ENCODE peak calls at places on chromosome 17, in eight cellular contexts. G is activated effector memory CD4-positive, alpha-beta T cell treated with anti-CD3 and anti-CD28 coated beads, Interleukin-2, amount 50 U/mL, for 16 hours; O is Calu3; Y is activated T-helper 1 cell treated with anti-CD3 and anti-CD28 coated beads, Interleukin-2, amount 50 U/mL, for 16 hours; R is T-helper 9 cell; U is astrocyte of the hippocampus; K is H7; C is M059J. I is an unnamed sample.

GRCh38 chr17:34842235-34842634 is 119.0 kb downstream of the CCT6B start:
- DNase-seq in Y (no peak), K (no peak), C (no peak), R (no peak), G (no peak), O (no peak), U (no peak), I (no peak)

GRCh38 chr17:17568772-17569195 is 22.7 kb downstream of the PEMT start:
- DNase-seq in O (peak), G (peak), R (peak), U (peak), K (peak), Y (peak), C (peak), I (no peak)

GRCh38 chr17:80826955-80827645 is 164.5 kb upstream of the CHMP6 start:
- DNase-seq in Y (no peak), K (peak), O (no peak), R (no peak), G (peak), C (peak), U (peak), I (peak)

GRCh38 chr17:18191967-18192366 is 8.3 kb downstream of the ALKBH5 start:
- DNase-seq in G (no peak), K (peak), O (peak), C (no peak), U (no peak), R (no peak), Y (no peak), I (no peak)

GRCh38 chr17:33120103-33120502 is 128.5 kb downstream of the SPACA3 start:
- DNase-seq in R (no peak), C (no peak), U (peak), G (peak), O (no peak), Y (no peak), K (no peak), I (no peak)

GRCh38 chr17:79835953-79836951 is 3.0 kb downstream of the CBX4 start:
- DNase-seq in K (peak), R (no peak), O (no peak), U (no peak), G (no peak), C (no peak), Y (no peak), I (no peak)

GRCh38 chr17:41417576-41418015 is 6.8 kb downstream of the KRT37 start:
- DNase-seq in R (no peak), K (peak), Y (no peak), C (peak), O (peak), G (no peak), U (no peak), I (no peak)

GRCh38 chr17:48215583-48216139 is 108.1 kb downstream of the SNX11 start:
- DNase-seq in G (no peak), U (peak), O (peak), C (peak), K (peak), R (no peak), Y (no peak), I (peak)

GRCh38 chr17:2615882-2616281 is 22.4 kb downstream of the PAFAH1B1 start:
- DNase-seq in R (no peak), K (no peak), U (no peak), O (no peak), G (no peak), Y (no peak), C (no peak), I (no peak)

GRCh38 chr17:29102741-29103181 is 59.8 kb downstream of the PIPOX start:
- DNase-seq in U (peak), C (peak), Y (no peak), R (no peak), K (no peak), O (no peak), G (no peak), I (no peak)

GRCh38 chr17:79243603-79243990 is 169.0 kb downstream of the ENGASE start:
- DNase-seq in R (no peak), G (no peak), K (no peak), Y (no peak), U (no peak), O (no peak), C (no peak), I (no peak)

GRCh38 chr17:65231086-65231485 is 93.9 kb downstream of the RGS9 start:
- DNase-seq in K (no peak), U (no peak), Y (no peak), G (no peak), R (no peak), C (no peak), O (no peak), I (no peak)

GRCh38 chr17:41563607-41564006 is 8.3 kb downstream of the KRT9 start:
- DNase-seq in Y (no peak), O (no peak), R (no peak), G (no peak), U (no peak), K (no peak), C (no peak), I (no peak)

GRCh38 chr17:27265333-27265732 is 28.6 kb upstream of the WSB1 start:
- DNase-seq in G (no peak), R (no peak), K (no peak), U (no peak), Y (no peak), O (peak), C (no peak), I (peak)

GRCh38 chr17:72539981-72540897 is 419.4 kb downstream of the SOX9 start:
- DNase-seq in G (peak), U (peak), C (peak), R (peak), Y (peak), K (peak), O (peak), I (peak)

GRCh38 chr17:21253646-21254441 is 634 bp upstream of the NATD1 start:
- DNase-seq in U (no peak), R (no peak), Y (no peak), O (no peak), K (peak), G (no peak), C (no peak), I (no peak)

GRCh38 chr17:52181842-52182241 is 23.3 kb upstream of the CA10 start:
- DNase-seq in C (no peak), K (no peak), Y (no peak), O (no peak), U (no peak), G (no peak), R (no peak), I (no peak)

GRCh38 chr17:16325964-16326363 is 27.3 kb downstream of the CENPV start:
- DNase-seq in C (no peak), R (no peak), U (no peak), Y (no peak), K (no peak), G (no peak), O (no peak), I (no peak)

GRCh38 chr17:76131692-76132573 is 9.1 kb downstream of the FOXJ1 start:
- DNase-seq in C (no peak), K (peak), G (no peak), Y (no peak), R (no peak), U (no peak), O (no peak), I (no peak)

GRCh38 chr17:4974064-4974670 is 6.5 kb upstream of the SPAG7 start:
- DNase-seq in G (no peak), U (no peak), Y (no peak), R (no peak), C (no peak), O (no peak), K (no peak), I (no peak)

GRCh38 chr17:56173026-56173425 is 19.8 kb downstream of the ANKFN1 start:
- DNase-seq in R (no peak), Y (no peak), G (no peak), O (no peak), U (no peak), K (no peak), C (no peak), I (no peak)

GRCh38 chr17:74271281-74271680 is 2.8 kb upstream of the DNAI2 start:
- DNase-seq in G (no peak), K (peak), Y (no peak), U (no peak), R (no peak), O (no peak), C (no peak), I (no peak)

GRCh38 chr17:30222741-30223175 is 12.7 kb downstream of the SLC6A4 start:
- DNase-seq in C (no peak), Y (no peak), U (no peak), R (no peak), O (no peak), K (peak), G (peak), I (no peak)

GRCh38 chr17:13885953-13886889 is 183.1 kb upstream of the COX10 start:
- DNase-seq in R (no peak), G (no peak), U (no peak), K (no peak), C (peak), Y (no peak), O (no peak), I (no peak)

GRCh38 chr17:59845595-59846390 is 47.0 kb downstream of the TUBD1 start:
- DNase-seq in U (peak), C (peak), O (peak), R (no peak), G (peak), K (peak), Y (no peak), I (peak)

GRCh38 chr17:57051886-57052342 is 33.1 kb upstream of the AKAP1 start:
- DNase-seq in K (peak), U (no peak), R (no peak), C (no peak), G (no peak), O (no peak), Y (no peak), I (no peak)

GRCh38 chr17:72995008-72995656 is 97.4 kb downstream of the SLC39A11 start:
- DNase-seq in O (no peak), G (no peak), C (no peak), R (no peak), Y (no peak), U (no peak), K (no peak), I (no peak)

GRCh38 chr17:77723909-77724875 is 234.3 kb upstream of the TNRC6C start:
- DNase-seq in O (no peak), U (no peak), G (peak), R (no peak), K (no peak), Y (no peak), C (no peak), I (no peak)

GRCh38 chr17:44014133-44014436 is 678 bp downstream of the TMEM101 start:
- DNase-seq in Y (no peak), R (no peak), K (no peak), G (peak), C (no peak), O (no peak), U (peak), I (peak)

GRCh38 chr17:78628547-78629435 is 51.6 kb upstream of the DNAH17 start:
- DNase-seq in O (no peak), G (no peak), Y (no peak), C (no peak), U (no peak), K (peak), R (no peak), I (no peak)